ENCODE peak calls at places on chromosome 17, in ten cellular contexts. One of them, this sample, is unnamed.

GRCh38 chr17:54907385-54907784 is 6.7 kb downstream of the TOM1L1 start:
- DNase-seq in prostate gland: no peak
- DNase-seq in neural progenitor cell: no peak
- DNase-seq in omental fat pad: no peak
- DNase-seq in cardiac muscle cell: no peak
- DNase-seq in CD8-positive, alpha-beta T cell: no peak
- DNase-seq in BJ: no peak
- DNase-seq in gastrocnemius medialis: no peak
- DNase-seq in lung: no peak
- DNase-seq in colonic mucosa: no peak
- DNase-seq in this sample: no peak

GRCh38 chr17:15928286-15928785 is 16.6 kb upstream of the ADORA2B start:
- DNase-seq in BJ: no peak
- DNase-seq in CD8-positive, alpha-beta T cell: no peak
- DNase-seq in colonic mucosa: no peak
- DNase-seq in cardiac muscle cell: peak
- DNase-seq in omental fat pad: no peak
- DNase-seq in prostate gland: no peak
- DNase-seq in neural progenitor cell: no peak
- DNase-seq in gastrocnemius medialis: no peak
- DNase-seq in lung: no peak
- DNase-seq in this sample: no peak

GRCh38 chr17:67278363-67278762 is 33.4 kb upstream of the HELZ start:
- DNase-seq in CD8-positive, alpha-beta T cell: no peak
- DNase-seq in gastrocnemius medialis: no peak
- DNase-seq in neural progenitor cell: no peak
- DNase-seq in omental fat pad: no peak
- DNase-seq in lung: no peak
- DNase-seq in colonic mucosa: no peak
- DNase-seq in BJ: no peak
- DNase-seq in cardiac muscle cell: no peak
- DNase-seq in prostate gland: no peak
- DNase-seq in this sample: no peak

GRCh38 chr17:55301521-55302406 is 37.0 kb downstream of the HLF start:
- DNase-seq in omental fat pad: no peak
- DNase-seq in CD8-positive, alpha-beta T cell: no peak
- DNase-seq in prostate gland: peak
- DNase-seq in lung: no peak
- DNase-seq in gastrocnemius medialis: no peak
- DNase-seq in colonic mucosa: no peak
- DNase-seq in neural progenitor cell: no peak
- DNase-seq in cardiac muscle cell: peak
- DNase-seq in BJ: no peak
- DNase-seq in this sample: peak

GRCh38 chr17:40058865-40059264 is 3.9 kb upstream of the THRA start:
- DNase-seq in lung: no peak
- DNase-seq in prostate gland: no peak
- DNase-seq in neural progenitor cell: no peak
- DNase-seq in cardiac muscle cell: no peak
- DNase-seq in colonic mucosa: no peak
- DNase-seq in gastrocnemius medialis: no peak
- DNase-seq in omental fat pad: no peak
- DNase-seq in CD8-positive, alpha-beta T cell: no peak
- DNase-seq in BJ: no peak
- DNase-seq in this sample: no peak

GRCh38 chr17:48751733-48752398 is 23.3 kb upstream of the HOXB13 start:
- DNase-seq in neural progenitor cell: no peak
- DNase-seq in cardiac muscle cell: no peak
- DNase-seq in CD8-positive, alpha-beta T cell: no peak
- DNase-seq in BJ: no peak
- DNase-seq in lung: no peak
- DNase-seq in colonic mucosa: no peak
- DNase-seq in gastrocnemius medialis: no peak
- DNase-seq in prostate gland: no peak
- DNase-seq in omental fat pad: no peak
- DNase-seq in this sample: no peak

GRCh38 chr17:67879662-67880061 is 54.4 kb downstream of the BPTF start:
- DNase-seq in prostate gland: no peak
- DNase-seq in colonic mucosa: no peak
- DNase-seq in gastrocnemius medialis: no peak
- DNase-seq in BJ: no peak
- DNase-seq in omental fat pad: no peak
- DNase-seq in lung: no peak
- DNase-seq in CD8-positive, alpha-beta T cell: no peak
- DNase-seq in neural progenitor cell: no peak
- DNase-seq in cardiac muscle cell: no peak
- DNase-seq in this sample: no peak

GRCh38 chr17:77570565-77570898 is 388.0 kb upstream of the TNRC6C start:
- DNase-seq in BJ: no peak
- DNase-seq in lung: no peak
- DNase-seq in CD8-positive, alpha-beta T cell: no peak
- DNase-seq in neural progenitor cell: no peak
- DNase-seq in omental fat pad: no peak
- DNase-seq in gastrocnemius medialis: no peak
- DNase-seq in cardiac muscle cell: no peak
- DNase-seq in colonic mucosa: no peak
- DNase-seq in prostate gland: no peak
- DNase-seq in this sample: no peak

DNA sequence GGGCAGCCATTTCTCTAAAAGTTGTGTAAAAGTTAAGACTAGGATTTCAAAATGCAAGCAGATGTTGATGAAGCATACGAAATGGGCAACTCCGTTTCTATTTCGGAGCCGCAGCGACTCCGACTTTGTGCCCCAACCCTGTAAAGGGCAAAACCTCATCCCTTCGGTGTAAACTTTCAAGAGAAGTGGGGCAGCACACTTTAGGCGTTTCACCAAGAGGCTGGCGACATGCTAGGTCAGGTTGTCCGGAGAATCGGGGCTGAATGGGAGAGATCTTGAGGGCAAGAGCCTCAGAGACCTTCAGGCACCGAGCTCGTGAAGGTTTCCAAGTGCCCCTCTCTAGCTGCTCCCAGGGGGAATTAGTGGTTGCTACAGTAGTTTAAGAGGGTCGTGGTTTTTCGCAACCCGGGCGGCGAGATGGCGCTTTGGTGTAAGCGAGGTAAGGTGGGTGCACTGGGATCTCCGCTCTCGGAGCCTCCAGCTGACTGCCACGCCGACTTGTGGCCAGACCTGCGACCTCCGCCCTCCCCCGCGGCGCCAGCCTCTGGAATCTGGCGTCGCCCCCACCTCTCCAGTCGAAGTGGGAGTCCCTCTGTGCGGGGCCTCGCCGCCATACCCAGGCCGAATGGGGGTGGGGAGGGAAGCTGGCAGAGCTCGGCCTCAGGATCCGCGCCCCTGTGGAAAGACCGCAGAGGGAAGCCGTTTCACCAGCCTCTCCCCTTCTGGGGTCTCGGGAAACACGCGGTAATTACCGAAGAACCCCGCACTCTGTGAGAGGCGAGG is 979 bp upstream of the HEXIM2 start:
- DNase-seq in lung: peak
- DNase-seq in gastrocnemius medialis: peak
- DNase-seq in omental fat pad: peak
- DNase-seq in prostate gland: peak
- DNase-seq in CD8-positive, alpha-beta T cell: peak
- DNase-seq in neural progenitor cell: peak
- DNase-seq in cardiac muscle cell: peak
- DNase-seq in colonic mucosa: peak
- DNase-seq in BJ: no peak
- DNase-seq in this sample: peak
- TF ChIP-seq CTCF in lung: no peak
- TF ChIP-seq CTCF in gastrocnemius medialis: peak
- TF ChIP-seq CTCF in omental fat pad: no peak
- TF ChIP-seq CTCF in prostate gland: peak
- TF ChIP-seq CTCF in CD8-positive, alpha-beta T cell: peak
- TF ChIP-seq CTCF in neural progenitor cell: peak
- TF ChIP-seq CTCF in cardiac muscle cell: no peak
- TF ChIP-seq CTCF in colonic mucosa: no peak
- TF ChIP-seq CTCF in BJ: peak
- TF ChIP-seq CTCF in this sample: no peak

GRCh38 chr17:43027091-43028032 is 2.3 kb downstream of the RND2 start:
- DNase-seq in cardiac muscle cell: no peak
- DNase-seq in colonic mucosa: no peak
- DNase-seq in gastrocnemius medialis: no peak
- DNase-seq in neural progenitor cell: no peak
- DNase-seq in CD8-positive, alpha-beta T cell: no peak
- DNase-seq in lung: no peak
- DNase-seq in prostate gland: no peak
- DNase-seq in BJ: no peak
- DNase-seq in omental fat pad: no peak
- DNase-seq in this sample: no peak

GRCh38 chr17:43025290-43025657 is 243 bp downstream of the RND2 start:
- DNase-seq in lung: no peak
- DNase-seq in gastrocnemius medialis: no peak
- DNase-seq in BJ: no peak
- DNase-seq in omental fat pad: no peak
- DNase-seq in CD8-positive, alpha-beta T cell: no peak
- DNase-seq in cardiac muscle cell: no peak
- DNase-seq in prostate gland: no peak
- DNase-seq in colonic mucosa: no peak
- DNase-seq in neural progenitor cell: no peak
- DNase-seq in this sample: no peak

GRCh38 chr17:43028221-43028861 is 3.3 kb downstream of the RND2 start:
- DNase-seq in neural progenitor cell: no peak
- DNase-seq in cardiac muscle cell: no peak
- DNase-seq in colonic mucosa: no peak
- DNase-seq in prostate gland: no peak
- DNase-seq in omental fat pad: no peak
- DNase-seq in gastrocnemius medialis: peak
- DNase-seq in lung: no peak
- DNase-seq in BJ: no peak
- DNase-seq in CD8-positive, alpha-beta T cell: no peak
- DNase-seq in this sample: no peak

GRCh38 chr17:43025766-43026537 is 921 bp downstream of the RND2 start:
- DNase-seq in prostate gland: no peak
- DNase-seq in omental fat pad: no peak
- DNase-seq in lung: no peak
- DNase-seq in gastrocnemius medialis: no peak
- DNase-seq in cardiac muscle cell: no peak
- DNase-seq in neural progenitor cell: no peak
- DNase-seq in CD8-positive, alpha-beta T cell: no peak
- DNase-seq in colonic mucosa: no peak
- DNase-seq in BJ: no peak
- DNase-seq in this sample: no peak

DNA sequence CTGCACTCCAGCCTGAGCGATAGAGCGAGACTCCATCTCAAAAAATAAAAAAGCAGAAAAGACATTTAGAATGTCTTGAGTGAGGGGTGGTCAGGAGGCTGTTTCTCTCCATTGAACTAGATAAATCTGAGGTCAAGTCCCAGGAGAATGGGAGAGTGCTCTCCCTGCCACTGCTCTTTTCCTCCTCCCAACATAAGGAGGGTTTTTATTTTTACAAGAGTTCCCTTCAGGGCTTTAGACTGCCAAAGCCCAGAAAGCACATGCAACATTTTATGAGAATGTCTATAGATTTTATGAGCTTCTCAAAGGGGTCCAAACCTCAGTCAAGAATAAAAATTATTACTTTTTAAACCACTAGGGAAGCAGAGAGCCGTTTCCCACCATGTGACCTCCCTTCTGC is 1.6 kb downstream of the RND2 start:
- DNase-seq in colonic mucosa: no peak
- DNase-seq in neural progenitor cell: no peak
- DNase-seq in gastrocnemius medialis: no peak
- DNase-seq in prostate gland: no peak
- DNase-seq in omental fat pad: no peak
- DNase-seq in lung: no peak
- DNase-seq in cardiac muscle cell: no peak
- DNase-seq in BJ: no peak
- DNase-seq in CD8-positive, alpha-beta T cell: no peak
- DNase-seq in this sample: no peak
- TF ChIP-seq CTCF in colonic mucosa: no peak
- TF ChIP-seq CTCF in neural progenitor cell: no peak
- TF ChIP-seq CTCF in gastrocnemius medialis: no peak
- TF ChIP-seq CTCF in prostate gland: no peak
- TF ChIP-seq CTCF in omental fat pad: no peak
- TF ChIP-seq CTCF in lung: no peak
- TF ChIP-seq CTCF in cardiac muscle cell: no peak
- TF ChIP-seq CTCF in BJ: no peak
- TF ChIP-seq CTCF in CD8-positive, alpha-beta T cell: no peak
- TF ChIP-seq CTCF in this sample: no peak

GRCh38 chr17:79721993-79722671 is 8.6 kb upstream of the ENPP7 start:
- DNase-seq in CD8-positive, alpha-beta T cell: no peak
- DNase-seq in lung: no peak
- DNase-seq in prostate gland: no peak
- DNase-seq in colonic mucosa: no peak
- DNase-seq in gastrocnemius medialis: no peak
- DNase-seq in BJ: no peak
- DNase-seq in cardiac muscle cell: peak
- DNase-seq in omental fat pad: no peak
- DNase-seq in neural progenitor cell: peak
- DNase-seq in this sample: no peak
- TF ChIP-seq CTCF in CD8-positive, alpha-beta T cell: no peak
- TF ChIP-seq CTCF in lung: no peak
- TF ChIP-seq CTCF in prostate gland: no peak
- TF ChIP-seq CTCF in colonic mucosa: no peak
- TF ChIP-seq CTCF in gastrocnemius medialis: no peak
- TF ChIP-seq CTCF in BJ: no peak
- TF ChIP-seq CTCF in cardiac muscle cell: peak
- TF ChIP-seq CTCF in omental fat pad: no peak
- TF ChIP-seq CTCF in neural progenitor cell: peak
- TF ChIP-seq CTCF in this sample: peak

GRCh38 chr17:50476545-50477315 is 1.9 kb upstream of the RSAD1 start:
- DNase-seq in cardiac muscle cell: no peak
- DNase-seq in omental fat pad: no peak
- DNase-seq in colonic mucosa: peak
- DNase-seq in neural progenitor cell: peak
- DNase-seq in BJ: no peak
- DNase-seq in CD8-positive, alpha-beta T cell: no peak
- DNase-seq in gastrocnemius medialis: no peak
- DNase-seq in prostate gland: no peak
- DNase-seq in lung: no peak
- DNase-seq in this sample: peak

GRCh38 chr17:50474523-50474922 is 4.1 kb upstream of the RSAD1 start:
- DNase-seq in gastrocnemius medialis: no peak
- DNase-seq in omental fat pad: no peak
- DNase-seq in prostate gland: no peak
- DNase-seq in cardiac muscle cell: no peak
- DNase-seq in colonic mucosa: peak
- DNase-seq in BJ: no peak
- DNase-seq in neural progenitor cell: no peak
- DNase-seq in CD8-positive, alpha-beta T cell: no peak
- DNase-seq in lung: no peak
- DNase-seq in this sample: no peak

GRCh38 chr17:50473901-50474300 is 4.8 kb upstream of the RSAD1 start:
- DNase-seq in neural progenitor cell: no peak
- DNase-seq in omental fat pad: no peak
- DNase-seq in gastrocnemius medialis: no peak
- DNase-seq in cardiac muscle cell: no peak
- DNase-seq in prostate gland: no peak
- DNase-seq in BJ: no peak
- DNase-seq in CD8-positive, alpha-beta T cell: no peak
- DNase-seq in colonic mucosa: no peak
- DNase-seq in lung: no peak
- DNase-seq in this sample: no peak

GRCh38 chr17:50477976-50478375 is 684 bp upstream of the RSAD1 start:
- DNase-seq in neural progenitor cell: no peak
- DNase-seq in BJ: no peak
- DNase-seq in lung: no peak
- DNase-seq in prostate gland: no peak
- DNase-seq in CD8-positive, alpha-beta T cell: no peak
- DNase-seq in gastrocnemius medialis: no peak
- DNase-seq in cardiac muscle cell: no peak
- DNase-seq in omental fat pad: no peak
- DNase-seq in colonic mucosa: no peak
- DNase-seq in this sample: no peak

GRCh38 chr17:50475362-50475761 is 3.3 kb upstream of the RSAD1 start:
- DNase-seq in prostate gland: no peak
- DNase-seq in BJ: no peak
- DNase-seq in gastrocnemius medialis: no peak
- DNase-seq in CD8-positive, alpha-beta T cell: no peak
- DNase-seq in neural progenitor cell: no peak
- DNase-seq in omental fat pad: no peak
- DNase-seq in cardiac muscle cell: no peak
- DNase-seq in lung: no peak
- DNase-seq in colonic mucosa: no peak
- DNase-seq in this sample: no peak
- TF ChIP-seq CTCF in prostate gland: no peak
- TF ChIP-seq CTCF in BJ: no peak
- TF ChIP-seq CTCF in gastrocnemius medialis: no peak
- TF ChIP-seq CTCF in CD8-positive, alpha-beta T cell: no peak
- TF ChIP-seq CTCF in neural progenitor cell: no peak
- TF ChIP-seq CTCF in omental fat pad: no peak
- TF ChIP-seq CTCF in cardiac muscle cell: no peak
- TF ChIP-seq CTCF in lung: no peak
- TF ChIP-seq CTCF in colonic mucosa: no peak
- TF ChIP-seq CTCF in this sample: no peak